ENCODE peak calls at places on chromosomes 12 and 14, in five cellular contexts. I is A549, F is WERI-Rb-1, G is choroid plexus epithelial cell, C is kidney epithelial cell. Y is an unnamed sample.

GRCh38 chr12:56683-57346 is 9.8 kb upstream of the IQSEC3 start:
- DNase-seq in I (no peak), F (peak; percentile 78), G (no peak), C (no peak), Y (no peak)

GRCh38 chr12:202081-202731 is 11.8 kb downstream of the SLC6A12 start:
- DNase-seq in I (no peak), F (no peak), G (no peak), C (no peak), Y (no peak)

GRCh38 chr12:112517730-112518129 is 99.0 kb downstream of the PTPN11 start:
- DNase-seq in I (no peak), F (no peak), G (no peak), C (no peak), Y (no peak)

GRCh38 chr12:22286569-22286968 is 47.9 kb downstream of the ST8SIA1 start:
- DNase-seq in I (no peak), F (no peak), G (peak; percentile 85), C (peak; percentile 80), Y (peak; percentile 75)

GRCh38 chr14:93034671-93034994 is 81.1 kb downstream of the ITPK1 start:
- DNase-seq in I (no peak), F (no peak), G (no peak), C (no peak), Y (no peak)

GRCh38 chr12:48681416-48681737 is 661 bp downstream of the KANSL2 start:
- DNase-seq in I (peak; percentile 39), F (no peak), G (peak; percentile 26), C (no peak), Y (peak; percentile 49)

GRCh38 chr14:106210650-106211049 is 684.3 kb downstream of the TMEM121 start:
- DNase-seq in I (no peak), F (no peak), G (no peak), C (no peak), Y (no peak)

GRCh38 chr12:120534703-120535655 is 823 bp downstream of the RNF10 start:
- DNase-seq in I (peak; percentile 64), F (peak; percentile 58), G (peak; percentile 89), C (peak; percentile 63), Y (peak; percentile 79)

GRCh38 chr14:76827696-76828301 is 1.6 kb downstream of the LRRC74A start:
- DNase-seq in I (no peak), F (no peak), G (no peak), C (no peak), Y (no peak)

GRCh38 chr12:19138551-19139344 is 9.2 kb downstream of the PLEKHA5 start:
- DNase-seq in I (no peak), F (no peak), G (peak; percentile 82), C (no peak), Y (peak; percentile 16)

GRCh38 chr12:123232807-123233504 is at the start of the genes MPHOSPH9 and MTRFR:
- DNase-seq in I (peak; percentile 99), F (peak; percentile 99), G (peak; percentile 100), C (peak; percentile 98), Y (peak; percentile 100)

GRCh38 chr12:99996095-99996494 is 11.4 kb upstream of the ANKS1B start:
- DNase-seq in I (no peak), F (no peak), G (no peak), C (no peak), Y (no peak)

GRCh38 chr12:63905523-63905922 is 61.0 kb downstream of the SRGAP1 start:
- DNase-seq in I (no peak), F (no peak), G (no peak), C (no peak), Y (no peak)

GRCh38 chr14:32039401-32039800 is 37.7 kb upstream of the ARHGAP5 start:
- DNase-seq in I (no peak), F (no peak), G (no peak), C (no peak), Y (no peak)

GRCh38 chr14:72856530-72857264 is 37.2 kb downstream of the DPF3 start:
- DNase-seq in I (no peak), F (peak; percentile 17), G (peak; percentile 33), C (no peak), Y (no peak)

GRCh38 chr12:128586630-128587029 is 237.1 kb downstream of the SLC15A4 start:
- DNase-seq in I (no peak), F (peak; percentile 84), G (no peak), C (no peak), Y (no peak)

GRCh38 chr12:74963867-74964331 is 245.7 kb downstream of the KCNC2 start:
- DNase-seq in I (peak; percentile 8), F (no peak), G (no peak), C (peak; percentile 43), Y (no peak)

GRCh38 chr14:56124296-56124695 is 6.1 kb downstream of the PELI2 start:
- DNase-seq in I (no peak), F (no peak), G (no peak), C (no peak), Y (peak; percentile 42)

GRCh38 chr14:38238881-38239280 is 17.0 kb downstream of the CLEC14A start:
- DNase-seq in I (no peak), F (no peak), G (no peak), C (no peak), Y (peak; percentile 24)

GRCh38 chr12:106251636-106252035 is 3.8 kb upstream of the CKAP4 start:
- DNase-seq in I (no peak), F (no peak), G (peak; percentile 48), C (no peak), Y (peak; percentile 53)

GRCh38 chr12:107144990-107145389 is 51.6 kb upstream of the CRY1 start:
- DNase-seq in I (no peak), F (no peak), G (peak; percentile 23), C (no peak), Y (no peak)

GRCh38 chr14:53874704-53875103 is 81.9 kb downstream of the BMP4 start:
- DNase-seq in I (no peak), F (no peak), G (no peak), C (no peak), Y (no peak)

GRCh38 chr12:93733358-93733757 is 56.2 kb downstream of the CRADD start:
- DNase-seq in I (no peak), F (no peak), G (no peak), C (no peak), Y (no peak)

GRCh38 chr14:71591929-71592328 is 340.3 kb upstream of the RGS6 start:
- DNase-seq in I (no peak), F (no peak), G (peak; percentile 72), C (peak; percentile 28), Y (peak; percentile 69)
- H3K4me3 ChIP-seq in I (no peak overlapping the region), F (no peak overlapping the region), G (no peak overlapping the region), C (no peak overlapping the region), Y (no peak overlapping the region)

GRCh38 chr12:108826807-108827721 is 30.3 kb downstream of the SSH1 start:
- DNase-seq in I (no peak), F (peak; percentile 76), G (no peak), C (no peak), Y (peak; percentile 34)

GRCh38 chr12:108828774-108829173 is 28.6 kb downstream of the SSH1 start:
- DNase-seq in I (no peak), F (no peak), G (peak; percentile 85), C (no peak), Y (peak; percentile 68)

GRCh38 chr12:108826115-108826806 is 31.1 kb downstream of the SSH1 start:
- DNase-seq in I (no peak), F (peak; percentile 47), G (peak; percentile 99), C (peak; percentile 90), Y (peak; percentile 89)

GRCh38 chr12:108825205-108825950 is 32.0 kb downstream of the SSH1 start:
- DNase-seq in I (no peak), F (no peak), G (peak; percentile 71), C (no peak), Y (peak; percentile 57)

DNA sequence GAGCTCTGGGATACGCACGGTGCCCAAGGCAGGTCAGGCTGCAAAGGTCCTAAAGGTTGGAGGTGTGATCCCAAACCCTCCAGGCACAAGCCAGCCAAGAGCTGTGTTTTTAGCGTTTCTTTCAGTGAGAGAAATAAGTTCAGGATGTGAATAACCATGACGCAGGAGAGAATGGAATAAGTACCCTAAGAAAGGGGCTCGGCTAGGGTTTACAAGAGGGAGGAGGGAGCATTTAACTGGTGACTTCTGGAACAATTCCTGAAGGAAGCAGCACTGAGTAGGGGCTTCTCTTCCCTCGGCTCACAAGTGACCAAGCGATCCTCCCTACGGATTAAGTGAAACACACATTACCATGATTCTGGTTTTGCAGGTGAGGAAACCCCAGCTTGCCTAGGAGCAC is 29.4 kb downstream of the SSH1 start:
- DNase-seq in I (no peak), F (no peak), G (no peak), C (no peak), Y (no peak)
- H3K4me3 ChIP-seq in I (no peak overlapping the region), F (no peak overlapping the region), G (no peak overlapping the region), C (no peak overlapping the region), Y (no peak overlapping the region)

DNA sequence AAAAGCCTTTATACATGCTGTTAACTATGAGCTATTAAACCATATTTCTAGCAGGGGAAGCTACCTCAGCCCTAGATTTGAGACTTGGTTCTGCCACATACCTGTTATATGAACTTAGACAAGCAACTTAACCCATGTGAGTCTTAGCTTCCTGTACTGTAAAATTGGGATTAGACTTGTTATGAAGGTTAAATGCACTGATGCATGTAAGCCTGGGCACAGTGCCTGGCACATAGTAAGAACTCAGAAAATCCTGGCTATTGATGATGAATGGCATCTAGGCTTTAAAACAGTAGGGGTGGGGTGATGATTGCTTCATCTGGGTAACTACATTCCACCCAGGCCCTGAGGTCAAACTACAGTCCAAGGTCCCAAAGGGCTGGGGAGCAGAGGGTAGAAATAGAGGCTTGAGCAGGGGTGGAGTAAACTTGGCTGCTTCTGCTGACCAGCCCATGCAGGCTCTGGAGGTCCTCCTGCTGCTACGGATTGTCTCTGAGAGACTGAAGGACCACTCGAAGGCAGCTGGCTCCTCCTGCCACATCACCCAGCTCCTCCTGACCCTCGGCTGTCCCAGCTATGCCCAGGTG is 11.3 kb downstream of the ESPL1 start:
- DNase-seq in I (no peak), F (no peak), G (no peak), C (no peak), Y (peak; percentile 34)
- H3K4me3 ChIP-seq in I (no peak overlapping the region), F (no peak overlapping the region), G (no peak overlapping the region), C (no peak overlapping the region), Y (no peak overlapping the region)

GRCh38 chr12:45281994-45282393 is 66.1 kb downstream of the ANO6 start:
- DNase-seq in I (no peak), F (no peak), G (no peak), C (no peak), Y (no peak)

GRCh38 chr12:45285717-45286116 is 69.8 kb downstream of the ANO6 start:
- DNase-seq in I (no peak), F (no peak), G (no peak), C (no peak), Y (no peak)

GRCh38 chr12:45282411-45282810 is 66.5 kb downstream of the ANO6 start:
- DNase-seq in I (no peak), F (no peak), G (no peak), C (no peak), Y (no peak)

GRCh38 chr12:45286621-45287020 is 70.7 kb downstream of the ANO6 start:
- DNase-seq in I (no peak), F (no peak), G (no peak), C (no peak), Y (no peak)

DNA sequence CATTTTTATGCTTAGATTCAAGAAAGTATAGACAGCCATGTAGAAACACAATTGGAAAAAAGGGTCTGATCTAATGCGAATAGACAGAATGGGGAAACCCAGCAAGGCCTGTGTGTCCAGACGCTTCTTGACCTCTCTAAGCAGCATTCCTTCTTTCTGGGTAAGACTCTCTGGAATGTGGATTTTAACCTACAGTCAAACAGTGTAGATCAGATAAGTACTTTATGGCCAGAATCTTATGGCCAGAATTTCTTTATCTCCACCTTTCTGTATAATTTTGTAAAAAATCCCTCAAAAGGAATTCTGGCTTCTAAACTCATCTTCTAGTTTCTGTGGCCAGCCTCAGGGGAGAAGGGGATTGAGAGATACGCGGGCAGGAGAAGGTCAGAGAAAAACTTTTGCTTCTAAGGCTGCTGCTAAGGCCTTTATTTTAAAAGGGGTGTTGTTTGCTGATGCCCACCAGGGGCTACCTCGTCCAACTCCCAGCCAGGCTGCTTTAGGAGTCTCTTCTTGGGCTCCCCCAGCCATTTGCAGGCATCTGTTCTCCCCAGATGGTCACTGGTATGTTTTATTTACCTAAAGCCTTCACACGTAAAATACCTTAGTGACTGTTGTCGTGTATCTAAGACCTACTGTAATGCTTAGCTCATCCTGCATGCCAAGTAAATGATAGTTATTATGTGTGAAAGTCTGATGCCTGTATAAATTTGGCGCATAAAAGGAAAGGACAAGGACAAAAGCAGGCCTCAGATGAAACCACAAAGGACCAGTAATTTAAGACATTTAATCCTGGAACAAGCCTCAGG is 68.4 kb downstream of the ANO6 start:
- DNase-seq in I (no peak), F (peak; percentile 44), G (peak; percentile 91), C (no peak), Y (peak; percentile 87)
- H3K4me3 ChIP-seq in I (peak overlapping the region; percentile 9), F (no peak overlapping the region), G (no peak overlapping the region), C (no peak overlapping the region), Y (no peak overlapping the region)

Y was measured in adipocyte.